ENCODE peak calls at places on chromosomes 7 and 10, in ten cellular contexts. One of them, this sample, is unnamed.

GRCh38 chr10:119525116-119525515 is 17.4 kb downstream of the RGS10 start:
- DNase-seq in cardiac fibroblast: no peak
- DNase-seq in lower lobe of right lung: no peak
- DNase-seq in CD8-positive, alpha-beta T cell: no peak
- DNase-seq in body of pancreas: no peak
- DNase-seq in uterus: no peak
- DNase-seq in stomach: no peak
- DNase-seq in AG09309: no peak
- DNase-seq in neural progenitor cell: no peak
- DNase-seq in spleen: no peak
- DNase-seq in this sample: peak; percentile 34

GRCh38 chr7:80729586-80730320 is 91.3 kb downstream of the CD36 start:
- DNase-seq in CD8-positive, alpha-beta T cell: no peak
- DNase-seq in neural progenitor cell: no peak
- DNase-seq in lower lobe of right lung: no peak
- DNase-seq in spleen: no peak
- DNase-seq in cardiac fibroblast: no peak
- DNase-seq in uterus: no peak
- DNase-seq in stomach: no peak
- DNase-seq in AG09309: peak; percentile 59
- DNase-seq in body of pancreas: no peak
- DNase-seq in this sample: peak; percentile 71

GRCh38 chr10:110442746-110443145 is 55.0 kb upstream of the DUSP5 start:
- DNase-seq in stomach: no peak
- DNase-seq in AG09309: no peak
- DNase-seq in lower lobe of right lung: no peak
- DNase-seq in cardiac fibroblast: no peak
- DNase-seq in uterus: no peak
- DNase-seq in spleen: peak; percentile 47
- DNase-seq in neural progenitor cell: peak; percentile 31
- DNase-seq in body of pancreas: no peak
- DNase-seq in CD8-positive, alpha-beta T cell: no peak
- DNase-seq in this sample: no peak

GRCh38 chr7:55250313-55250712 is 114.8 kb upstream of the LANCL2 start:
- DNase-seq in lower lobe of right lung: no peak
- DNase-seq in AG09309: no peak
- DNase-seq in body of pancreas: peak; percentile 45
- DNase-seq in neural progenitor cell: peak; percentile 66
- DNase-seq in cardiac fibroblast: peak; percentile 31
- DNase-seq in uterus: no peak
- DNase-seq in stomach: peak; percentile 39
- DNase-seq in spleen: no peak
- DNase-seq in CD8-positive, alpha-beta T cell: no peak
- DNase-seq in this sample: peak; percentile 23

GRCh38 chr7:138030679-138031351 is 28.9 kb upstream of the CREB3L2 start:
- DNase-seq in spleen: no peak
- DNase-seq in neural progenitor cell: no peak
- DNase-seq in AG09309: no peak
- DNase-seq in body of pancreas: no peak
- DNase-seq in cardiac fibroblast: peak; percentile 38
- DNase-seq in lower lobe of right lung: no peak
- DNase-seq in stomach: no peak
- DNase-seq in CD8-positive, alpha-beta T cell: no peak
- DNase-seq in uterus: no peak
- DNase-seq in this sample: peak; percentile 38

GRCh38 chr10:83991986-83992753 is 147.1 kb upstream of the GHITM start:
- DNase-seq in lower lobe of right lung: no peak
- DNase-seq in stomach: no peak
- DNase-seq in uterus: no peak
- DNase-seq in neural progenitor cell: peak; percentile 78
- DNase-seq in body of pancreas: peak; percentile 55
- DNase-seq in CD8-positive, alpha-beta T cell: no peak
- DNase-seq in cardiac fibroblast: peak; percentile 4
- DNase-seq in spleen: no peak
- DNase-seq in AG09309: no peak
- DNase-seq in this sample: peak; percentile 9

GRCh38 chr10:91188889-91189288 is 31.6 kb upstream of the PCGF5 start:
- DNase-seq in lower lobe of right lung: no peak
- DNase-seq in body of pancreas: no peak
- DNase-seq in uterus: no peak
- DNase-seq in stomach: no peak
- DNase-seq in neural progenitor cell: no peak
- DNase-seq in AG09309: no peak
- DNase-seq in CD8-positive, alpha-beta T cell: no peak
- DNase-seq in spleen: no peak
- DNase-seq in cardiac fibroblast: no peak
- DNase-seq in this sample: no peak

GRCh38 chr7:5526190-5527037 is 102.8 kb upstream of the TNRC18 start:
- DNase-seq in neural progenitor cell: peak; percentile 50
- DNase-seq in CD8-positive, alpha-beta T cell: peak; percentile 21
- DNase-seq in spleen: peak; percentile 83
- DNase-seq in uterus: no peak
- DNase-seq in lower lobe of right lung: no peak
- DNase-seq in stomach: peak; percentile 60
- DNase-seq in body of pancreas: no peak
- DNase-seq in AG09309: no peak
- DNase-seq in cardiac fibroblast: peak; percentile 57
- DNase-seq in this sample: peak; percentile 53

GRCh38 chr7:35753761-35754603 is 46.9 kb upstream of the SEPTIN7 start:
- DNase-seq in AG09309: no peak
- DNase-seq in stomach: no peak
- DNase-seq in cardiac fibroblast: peak; percentile 75
- DNase-seq in lower lobe of right lung: no peak
- DNase-seq in spleen: no peak
- DNase-seq in neural progenitor cell: no peak
- DNase-seq in uterus: peak; percentile 84
- DNase-seq in CD8-positive, alpha-beta T cell: no peak
- DNase-seq in body of pancreas: peak; percentile 51
- DNase-seq in this sample: peak; percentile 68

GRCh38 chr10:66555061-66555460 is 370.8 kb upstream of the LRRTM3 start:
- DNase-seq in uterus: no peak
- DNase-seq in CD8-positive, alpha-beta T cell: no peak
- DNase-seq in stomach: no peak
- DNase-seq in neural progenitor cell: no peak
- DNase-seq in spleen: no peak
- DNase-seq in cardiac fibroblast: peak; percentile 46
- DNase-seq in body of pancreas: no peak
- DNase-seq in lower lobe of right lung: no peak
- DNase-seq in AG09309: no peak
- DNase-seq in this sample: peak; percentile 19

GRCh38 chr7:111873963-111874693 is 311.8 kb upstream of the IMMP2L start:
- DNase-seq in AG09309: no peak
- DNase-seq in neural progenitor cell: no peak
- DNase-seq in lower lobe of right lung: no peak
- DNase-seq in cardiac fibroblast: peak; percentile 24
- DNase-seq in spleen: no peak
- DNase-seq in CD8-positive, alpha-beta T cell: no peak
- DNase-seq in uterus: no peak
- DNase-seq in stomach: no peak
- DNase-seq in body of pancreas: no peak
- DNase-seq in this sample: no peak

GRCh38 chr7:64686493-64687184 is 20.7 kb downstream of the ZNF107 start:
- DNase-seq in neural progenitor cell: no peak
- DNase-seq in body of pancreas: no peak
- DNase-seq in uterus: no peak
- DNase-seq in cardiac fibroblast: no peak
- DNase-seq in stomach: no peak
- DNase-seq in CD8-positive, alpha-beta T cell: no peak
- DNase-seq in lower lobe of right lung: no peak
- DNase-seq in spleen: no peak
- DNase-seq in AG09309: no peak
- DNase-seq in this sample: no peak

GRCh38 chr10:59905735-59906416 is 480 bp downstream of the CCDC6 start:
- DNase-seq in stomach: no peak
- DNase-seq in body of pancreas: no peak
- DNase-seq in spleen: peak; percentile 89
- DNase-seq in cardiac fibroblast: no peak
- DNase-seq in lower lobe of right lung: peak; percentile 52
- DNase-seq in CD8-positive, alpha-beta T cell: no peak
- DNase-seq in neural progenitor cell: peak; percentile 18
- DNase-seq in AG09309: no peak
- DNase-seq in uterus: no peak
- DNase-seq in this sample: no peak

GRCh38 chr7:129843982-129844840 is 108.5 kb downstream of the UBE2H start:
- DNase-seq in cardiac fibroblast: no peak
- DNase-seq in lower lobe of right lung: no peak
- DNase-seq in spleen: no peak
- DNase-seq in body of pancreas: no peak
- DNase-seq in stomach: no peak
- DNase-seq in AG09309: no peak
- DNase-seq in neural progenitor cell: no peak
- DNase-seq in uterus: no peak
- DNase-seq in CD8-positive, alpha-beta T cell: no peak
- DNase-seq in this sample: peak; percentile 29

GRCh38 chr10:2362331-2362730 is 625.0 kb upstream of the ADARB2 start:
- DNase-seq in AG09309: no peak
- DNase-seq in lower lobe of right lung: no peak
- DNase-seq in body of pancreas: no peak
- DNase-seq in spleen: no peak
- DNase-seq in stomach: no peak
- DNase-seq in neural progenitor cell: no peak
- DNase-seq in cardiac fibroblast: no peak
- DNase-seq in CD8-positive, alpha-beta T cell: no peak
- DNase-seq in uterus: no peak
- DNase-seq in this sample: no peak

GRCh38 chr10:3763035-3763456 is 22.0 kb downstream of the KLF6 start:
- DNase-seq in lower lobe of right lung: no peak
- DNase-seq in uterus: no peak
- DNase-seq in neural progenitor cell: no peak
- DNase-seq in AG09309: no peak
- DNase-seq in body of pancreas: no peak
- DNase-seq in spleen: no peak
- DNase-seq in stomach: no peak
- DNase-seq in CD8-positive, alpha-beta T cell: no peak
- DNase-seq in cardiac fibroblast: peak; percentile 65
- DNase-seq in this sample: peak; percentile 60

GRCh38 chr7:1087952-1088920 is at the start of gene GPER1:
- DNase-seq in cardiac fibroblast: peak; percentile 42
- DNase-seq in lower lobe of right lung: peak; percentile 71
- DNase-seq in uterus: peak; percentile 64
- DNase-seq in spleen: no peak
- DNase-seq in neural progenitor cell: peak; percentile 80
- DNase-seq in AG09309: no peak
- DNase-seq in stomach: peak; percentile 88
- DNase-seq in CD8-positive, alpha-beta T cell: no peak
- DNase-seq in body of pancreas: peak; percentile 68
- DNase-seq in this sample: peak; percentile 18
- H3K4me3 ChIP-seq in cardiac fibroblast: peak within 1 kb of the TSS; percentile 40
- H3K4me3 ChIP-seq in lower lobe of right lung: peak within 1 kb of the TSS; percentile 53
- H3K4me3 ChIP-seq in uterus: peak within 1 kb of the TSS; percentile 36
- H3K4me3 ChIP-seq in spleen: peak within 1 kb of the TSS; percentile 27
- H3K4me3 ChIP-seq in neural progenitor cell: peak within 1 kb of the TSS; percentile 33
- H3K4me3 ChIP-seq in AG09309: peak within 1 kb of the TSS; percentile 62
- H3K4me3 ChIP-seq in stomach: peak within 1 kb of the TSS; percentile 48
- H3K4me3 ChIP-seq in CD8-positive, alpha-beta T cell: peak within 1 kb of the TSS; percentile 58
- H3K4me3 ChIP-seq in body of pancreas: no peak within 1 kb of the TSS
- H3K4me3 ChIP-seq in this sample: peak within 1 kb of the TSS; percentile 63

GRCh38 chr7:27235387-27236052 is 7.1 kb upstream of the EVX1 start:
- DNase-seq in AG09309: no peak
- DNase-seq in uterus: peak; percentile 42
- DNase-seq in CD8-positive, alpha-beta T cell: no peak
- DNase-seq in body of pancreas: peak; percentile 41
- DNase-seq in neural progenitor cell: peak; percentile 91
- DNase-seq in lower lobe of right lung: no peak
- DNase-seq in stomach: peak; percentile 50
- DNase-seq in cardiac fibroblast: peak; percentile 12
- DNase-seq in spleen: no peak
- DNase-seq in this sample: peak; percentile 6
- TF ChIP-seq CTCF in AG09309: peak; percentile 66
- TF ChIP-seq CTCF in uterus: peak; percentile 58
- TF ChIP-seq CTCF in CD8-positive, alpha-beta T cell: no peak
- TF ChIP-seq CTCF in body of pancreas: peak; percentile 49
- TF ChIP-seq CTCF in neural progenitor cell: peak; percentile 69
- TF ChIP-seq CTCF in lower lobe of right lung: peak; percentile 33
- TF ChIP-seq CTCF in stomach: no peak
- TF ChIP-seq CTCF in cardiac fibroblast: peak; percentile 14
- TF ChIP-seq CTCF in spleen: no peak
- TF ChIP-seq CTCF in this sample: peak; percentile 36

DNA sequence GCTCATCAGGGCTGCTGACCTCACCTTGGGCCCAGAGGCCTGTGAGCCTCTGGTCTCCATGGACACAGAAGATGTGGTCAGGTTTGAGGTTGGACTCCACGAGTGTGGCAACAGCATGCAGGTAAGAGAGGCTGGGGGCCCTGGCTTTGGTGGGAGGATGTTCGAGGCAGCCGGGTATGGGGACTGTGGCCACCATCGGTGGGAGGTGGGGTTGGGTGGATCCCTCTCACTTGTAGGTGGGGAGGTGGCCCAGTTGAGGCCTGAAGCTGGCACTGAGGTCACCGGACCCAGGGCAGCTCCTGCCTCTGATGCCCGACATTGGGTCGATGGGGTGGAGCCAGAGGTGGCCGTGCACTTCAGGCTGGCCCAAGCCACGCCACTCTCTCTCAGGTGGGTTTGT is 406 bp downstream of the ZP3 start:
- DNase-seq in cardiac fibroblast: no peak
- DNase-seq in AG09309: no peak
- DNase-seq in neural progenitor cell: no peak
- DNase-seq in uterus: no peak
- DNase-seq in CD8-positive, alpha-beta T cell: no peak
- DNase-seq in body of pancreas: no peak
- DNase-seq in lower lobe of right lung: no peak
- DNase-seq in stomach: no peak
- DNase-seq in spleen: no peak
- DNase-seq in this sample: no peak
- H3K4me3 ChIP-seq in cardiac fibroblast: no peak overlapping the region
- H3K4me3 ChIP-seq in AG09309: no peak overlapping the region
- H3K4me3 ChIP-seq in neural progenitor cell: no peak overlapping the region
- H3K4me3 ChIP-seq in uterus: no peak overlapping the region
- H3K4me3 ChIP-seq in CD8-positive, alpha-beta T cell: no peak overlapping the region
- H3K4me3 ChIP-seq in body of pancreas: no peak overlapping the region
- H3K4me3 ChIP-seq in lower lobe of right lung: no peak overlapping the region
- H3K4me3 ChIP-seq in stomach: no peak overlapping the region
- H3K4me3 ChIP-seq in spleen: no peak overlapping the region
- H3K4me3 ChIP-seq in this sample: no peak overlapping the region

DNA sequence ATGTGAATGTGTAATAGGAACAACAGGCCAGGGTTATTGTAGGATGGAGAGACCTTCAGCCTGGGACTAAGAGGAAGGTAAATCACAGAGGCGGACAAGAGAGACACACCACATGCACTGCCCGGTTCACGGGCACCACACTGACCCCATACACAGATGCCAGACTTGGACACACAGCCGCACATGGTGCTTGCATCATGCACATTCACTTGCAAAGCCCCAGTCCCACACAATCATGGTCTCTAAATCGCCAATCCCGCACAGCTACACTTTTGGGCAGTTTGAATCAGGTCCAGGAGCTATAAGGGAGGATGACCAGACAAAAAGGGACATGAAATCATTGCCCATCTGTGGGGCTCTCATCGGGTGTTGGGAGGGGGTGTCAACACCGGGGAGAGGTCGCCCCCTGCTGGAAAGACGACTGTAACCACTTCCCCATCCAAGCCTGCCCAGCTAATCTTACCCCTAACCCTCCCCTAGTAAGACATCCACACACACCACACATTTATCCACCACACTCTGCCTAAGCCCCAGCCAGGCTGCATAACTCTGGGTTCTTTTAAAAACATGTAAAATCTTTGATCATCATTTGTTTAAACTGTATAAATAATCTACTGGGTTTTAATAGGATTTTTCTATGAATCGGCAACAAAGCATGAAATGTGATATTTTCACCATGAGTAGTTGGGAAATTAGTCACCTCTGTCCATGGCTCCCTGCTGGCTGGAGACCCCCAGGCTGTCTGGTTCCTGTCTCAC is 40.5 kb upstream of the SLF2 start:
- DNase-seq in body of pancreas: peak; percentile 46
- DNase-seq in uterus: no peak
- DNase-seq in cardiac fibroblast: peak; percentile 50
- DNase-seq in stomach: no peak
- DNase-seq in neural progenitor cell: peak; percentile 85
- DNase-seq in spleen: no peak
- DNase-seq in CD8-positive, alpha-beta T cell: peak; percentile 45
- DNase-seq in lower lobe of right lung: no peak
- DNase-seq in AG09309: no peak
- DNase-seq in this sample: peak; percentile 66
- TF ChIP-seq CTCF in body of pancreas: peak; percentile 61
- TF ChIP-seq CTCF in uterus: no peak
- TF ChIP-seq CTCF in cardiac fibroblast: peak; percentile 63
- TF ChIP-seq CTCF in stomach: no peak
- TF ChIP-seq CTCF in neural progenitor cell: peak; percentile 79
- TF ChIP-seq CTCF in spleen: peak; percentile 53
- TF ChIP-seq CTCF in CD8-positive, alpha-beta T cell: peak; percentile 33
- TF ChIP-seq CTCF in lower lobe of right lung: peak; percentile 33
- TF ChIP-seq CTCF in AG09309: peak; percentile 69
- TF ChIP-seq CTCF in this sample: peak; percentile 82

This sample was measured in choroid plexus epithelial cell.